ENCODE peak calls at places on chromosome 18, in seven cellular contexts. T is islet precursor cell, Q is amniotic stem cell, Y is fibroblast of pulmonary artery, F is right cardiac atrium, B is foreskin fibroblast, N is HS-5. S is an unnamed sample.

GRCh38 chr18:37447959-37448916 is 117.4 kb downstream of the CELF4 start:
- DNase-seq in T (no peak), Q (no peak), Y (no peak), F (no peak), B (no peak), N (no peak), S (no peak)

GRCh38 chr18:47204908-47205522 is 28.9 kb upstream of the IER3IP1 start:
- DNase-seq in T (peak), Q (peak), Y (peak), F (peak), B (peak), N (no peak), S (no peak)

GRCh38 chr18:57439985-57440330 is 4.8 kb downstream of the ONECUT2 start:
- DNase-seq in T (no peak), Q (no peak), Y (no peak), F (no peak), B (no peak), N (no peak), S (no peak)

GRCh38 chr18:2310824-2311349 is 260.4 kb downstream of the METTL4 start:
- DNase-seq in T (no peak), Q (no peak), Y (no peak), F (no peak), B (no peak), N (no peak), S (no peak)

GRCh38 chr18:35580748-35581534 is 599 bp upstream of the GALNT1 start:
- DNase-seq in T (peak), Q (no peak), Y (peak), F (peak), B (peak), N (no peak), S (peak)

GRCh38 chr18:48531979-48532378 is 6.9 kb upstream of the CTIF start:
- DNase-seq in T (peak), Q (no peak), Y (no peak), F (peak), B (no peak), N (no peak), S (no peak)

GRCh38 chr18:47087676-47088075 is 52.3 kb upstream of the ELOA2 start:
- DNase-seq in T (no peak), Q (no peak), Y (no peak), F (no peak), B (no peak), N (no peak), S (no peak)

GRCh38 chr18:23487738-23488625 is 15.3 kb upstream of the RMC1 start:
- DNase-seq in T (no peak), Q (no peak), Y (no peak), F (peak), B (peak), N (no peak), S (peak)

GRCh38 chr18:35526476-35527120 is 28.8 kb upstream of the INO80C start:
- DNase-seq in T (no peak), Q (no peak), Y (peak), F (peak), B (peak), N (no peak), S (peak)

GRCh38 chr18:27378396-27379094 is 193.4 kb upstream of the CHST9 start:
- DNase-seq in T (peak), Q (no peak), Y (peak), F (no peak), B (peak), N (peak), S (peak)

GRCh38 chr18:61531182-61531581 is 198.0 kb downstream of the CDH20 start:
- DNase-seq in T (no peak), Q (no peak), Y (peak), F (peak), B (peak), N (no peak), S (peak)

GRCh38 chr18:74731097-74731496 is 133.4 kb downstream of the ZNF407 start:
- DNase-seq in T (no peak), Q (peak), Y (peak), F (no peak), B (peak), N (peak), S (no peak)

GRCh38 chr18:79834834-79835233 is 37.1 kb downstream of the KCNG2 start:
- DNase-seq in T (no peak), Q (no peak), Y (no peak), F (no peak), B (no peak), N (no peak), S (no peak)

GRCh38 chr18:2536493-2536892 is 34.8 kb downstream of the METTL4 start:
- DNase-seq in T (no peak), Q (peak), Y (peak), F (no peak), B (peak), N (peak), S (no peak)

GRCh38 chr18:58129019-58129374 is 85.0 kb downstream of the NEDD4L start:
- DNase-seq in T (no peak), Q (no peak), Y (no peak), F (no peak), B (no peak), N (no peak), S (no peak)

GRCh38 chr18:77132369-77133050 is at the start of gene MBP:
- DNase-seq in T (peak), Q (no peak), Y (no peak), F (peak), B (peak), N (no peak), S (no peak)

GRCh38 chr18:79697178-79697577 is 17.6 kb downstream of the CTDP1 start:
- DNase-seq in T (no peak), Q (no peak), Y (no peak), F (no peak), B (no peak), N (no peak), S (no peak)

GRCh38 chr18:27185025-27185763 is at the start of gene CHST9:
- DNase-seq in T (peak), Q (no peak), Y (no peak), F (peak), B (no peak), N (no peak), S (peak)

GRCh38 chr18:25672490-25672889 is 320.5 kb upstream of the ZNF521 start:
- DNase-seq in T (no peak), Q (no peak), Y (no peak), F (no peak), B (no peak), N (no peak), S (no peak)

GRCh38 chr18:59792353-59792752 is 95.1 kb upstream of the CCBE1 start:
- DNase-seq in T (no peak), Q (no peak), Y (no peak), F (no peak), B (no peak), N (no peak), S (no peak)

GRCh38 chr18:79366177-79367094 is 29.3 kb upstream of the NFATC1 start:
- DNase-seq in T (peak), Q (no peak), Y (peak), F (no peak), B (peak), N (no peak), S (peak)

GRCh38 chr18:52582516-52582915 is 242.5 kb downstream of the DCC start:
- DNase-seq in T (no peak), Q (no peak), Y (no peak), F (no peak), B (no peak), N (no peak), S (no peak)

GRCh38 chr18:79361766-79362522 is 33.8 kb upstream of the NFATC1 start:
- DNase-seq in T (peak), Q (no peak), Y (peak), F (no peak), B (peak), N (peak), S (peak)

GRCh38 chr18:2979027-2979570 is 33.8 kb downstream of the LPIN2 start:
- DNase-seq in T (no peak), Q (no peak), Y (peak), F (no peak), B (peak), N (no peak), S (no peak)

GRCh38 chr18:38575648-38576047 is 1010.0 kb upstream of the CELF4 start:
- DNase-seq in T (no peak), Q (no peak), Y (no peak), F (no peak), B (no peak), N (no peak), S (no peak)

GRCh38 chr18:56789004-56789888 is 138.1 kb downstream of the WDR7 start:
- DNase-seq in T (peak), Q (no peak), Y (peak), F (peak), B (peak), N (no peak), S (peak)

GRCh38 chr18:35236964-35237363 is 3.9 kb upstream of the ZNF397 start:
- DNase-seq in T (no peak), Q (no peak), Y (no peak), F (no peak), B (no peak), N (no peak), S (no peak)

GRCh38 chr18:25097119-25098114 is 254.5 kb downstream of the ZNF521 start:
- DNase-seq in T (no peak), Q (no peak), Y (peak), F (no peak), B (peak), N (no peak), S (no peak)

GRCh38 chr18:565562-566061 is 14.6 kb upstream of the CETN1 start:
- DNase-seq in T (no peak), Q (no peak), Y (no peak), F (no peak), B (no peak), N (no peak), S (no peak)

GRCh38 chr18:42544901-42545300 is 570.6 kb downstream of the RIT2 start:
- DNase-seq in T (no peak), Q (no peak), Y (no peak), F (no peak), B (no peak), N (no peak), S (no peak)

GRCh38 chr18:43661570-43661969 is 384.3 kb upstream of the SYT4 start:
- DNase-seq in T (peak), Q (peak), Y (peak), F (no peak), B (peak), N (peak), S (peak)

GRCh38 chr18:54173980-54174611 is 50.4 kb downstream of the MBD2 start:
- DNase-seq in T (no peak), Q (no peak), Y (no peak), F (no peak), B (no peak), N (no peak), S (no peak)

GRCh38 chr18:75456277-75456676 is 28.8 kb upstream of the SMIM21 start:
- DNase-seq in T (peak), Q (no peak), Y (no peak), F (no peak), B (peak), N (no peak), S (no peak)

GRCh38 chr18:28112056-28112470 is 64.9 kb downstream of the CDH2 start:
- DNase-seq in T (peak), Q (peak), Y (peak), F (no peak), B (peak), N (no peak), S (no peak)

GRCh38 chr18:76707534-76707933 is 114.8 kb upstream of the ZNF236 start:
- DNase-seq in T (no peak), Q (no peak), Y (no peak), F (no peak), B (peak), N (no peak), S (no peak)

GRCh38 chr18:74951165-74951760 is 257.7 kb downstream of the PTGR3 start:
- DNase-seq in T (no peak), Q (peak), Y (peak), F (peak), B (peak), N (no peak), S (peak)

GRCh38 chr18:75521808-75522207 is 94.3 kb upstream of the SMIM21 start:
- DNase-seq in T (no peak), Q (no peak), Y (no peak), F (no peak), B (no peak), N (no peak), S (no peak)

S was measured in H4.